ENCODE peak calls at places on chromosomes 12 and 14, in nine cellular contexts. B is WERI-Rb-1; T is tibial artery; O is PC-3; D is bronchial epithelial cell; H is CD8-positive, alpha-beta T cell; Y is Peyer's patch; R is naive thymus-derived CD4-positive, alpha-beta T cell; E is stomach. Q is an unnamed sample. For H3K36me3 and H3K27me3, the result is how much of the 10 kb centered on the place peaks cover.

GRCh38 chr14:63248211-63248610 is 44.0 kb downstream of the RHOJ start:
- DNase-seq in B (no peak), T (no peak), O (no peak), D (no peak), H (no peak), Y (no peak), R (no peak), E (no peak), Q (no peak)

GRCh38 chr14:24054324-24054641 is 2.5 kb downstream of the CARMIL3 start:
- DNase-seq in B (no peak), T (peak), O (no peak), D (no peak), H (no peak), Y (no peak), R (no peak), E (no peak), Q (peak)

GRCh38 chr14:55712505-55712904 is 132.5 kb downstream of the KTN1 start:
- DNase-seq in B (no peak), T (no peak), O (no peak), D (no peak), H (no peak), Y (peak), R (no peak), E (no peak), Q (no peak)

GRCh38 chr12:78209851-78210493 is 379.3 kb downstream of the NAV3 start:
- DNase-seq in B (peak), T (no peak), O (no peak), D (no peak), H (no peak), Y (no peak), R (no peak), E (no peak), Q (no peak)

GRCh38 chr12:33450480-33450879 is 10.9 kb upstream of the SYT10 start:
- DNase-seq in B (no peak), T (no peak), O (no peak), D (no peak), H (no peak), Y (no peak), R (no peak), E (no peak), Q (no peak)

GRCh38 chr12:49030714-49031572 is 12.4 kb upstream of the PRKAG1 start:
- DNase-seq in B (no peak), T (no peak), O (no peak), D (no peak), H (no peak), Y (peak), R (no peak), E (no peak), Q (peak)

GRCh38 chr14:32366995-32367394 is 37.9 kb downstream of the AKAP6 start:
- DNase-seq in B (no peak), T (no peak), O (no peak), D (no peak), H (no peak), Y (no peak), R (no peak), E (no peak), Q (no peak)

GRCh38 chr12:64389154-64389553 is 1.4 kb downstream of the C12orf56 start:
- DNase-seq in B (no peak), T (no peak), O (no peak), D (no peak), H (no peak), Y (no peak), R (no peak), E (no peak), Q (no peak)

GRCh38 chr14:104186575-104186974 is 48.2 kb downstream of the KIF26A start:
- DNase-seq in B (no peak), T (no peak), O (no peak), D (no peak), H (no peak), Y (no peak), R (no peak), E (no peak), Q (peak)

GRCh38 chr14:77582511-77582910 is 33.9 kb downstream of the SPTLC2 start:
- DNase-seq in B (no peak), T (no peak), O (no peak), D (no peak), H (no peak), Y (no peak), R (no peak), E (no peak), Q (no peak)

GRCh38 chr14:74202113-74202512 is 37.1 kb upstream of the VSX2 start:
- DNase-seq in B (no peak), T (no peak), O (no peak), D (no peak), H (no peak), Y (no peak), R (no peak), E (no peak), Q (no peak)

GRCh38 chr12:131380220-131380957 is 330.5 kb upstream of the SFSWAP start:
- DNase-seq in B (no peak), T (peak), O (no peak), D (no peak), H (no peak), Y (no peak), R (no peak), E (no peak), Q (peak)

GRCh38 chr12:100845095-100845494 is 50.5 kb downstream of the ANO4 start:
- DNase-seq in B (no peak), T (no peak), O (peak), D (peak), H (no peak), Y (no peak), R (no peak), E (no peak), Q (no peak)

GRCh38 chr14:74357585-74357984 is 9.3 kb downstream of the VRTN start:
- DNase-seq in B (no peak), T (no peak), O (no peak), D (no peak), H (no peak), Y (no peak), R (no peak), E (no peak), Q (no peak)

GRCh38 chr12:103589517-103589916 is 2.4 kb downstream of the STAB2 start:
- DNase-seq in B (no peak), T (no peak), O (no peak), D (no peak), H (no peak), Y (no peak), R (no peak), E (no peak), Q (no peak)

GRCh38 chr14:45181329-45181728 is 45.6 kb downstream of the FANCM start:
- DNase-seq in B (no peak), T (no peak), O (peak), D (peak), H (no peak), Y (no peak), R (no peak), E (no peak), Q (no peak)

GRCh38 chr14:28243600-28243999 is 523.0 kb upstream of the FOXG1 start:
- DNase-seq in B (no peak), T (no peak), O (peak), D (peak), H (no peak), Y (no peak), R (no peak), E (no peak), Q (no peak)

GRCh38 chr12:13002301-13003097 is 2.4 kb upstream of the HEBP1 start:
- DNase-seq in B (no peak), T (no peak), O (no peak), D (no peak), H (no peak), Y (no peak), R (no peak), E (no peak), Q (no peak)

GRCh38 chr12:92294676-92295440 is 149.2 kb upstream of the BTG1 start:
- DNase-seq in B (no peak), T (no peak), O (no peak), D (no peak), H (no peak), Y (no peak), R (no peak), E (no peak), Q (no peak)

GRCh38 chr12:51000245-51000644 is 25.9 kb downstream of the SLC11A2 start:
- DNase-seq in B (no peak), T (no peak), O (peak), D (peak), H (no peak), Y (no peak), R (no peak), E (no peak), Q (no peak)

GRCh38 chr12:53299101-53299453 is 418 bp upstream of the MYG1 start:
- DNase-seq in B (no peak), T (no peak), O (peak), D (peak), H (no peak), Y (no peak), R (peak), E (no peak), Q (no peak)

GRCh38 chr14:73243341-73243740 is 6.0 kb downstream of the PAPLN start:
- DNase-seq in B (no peak), T (no peak), O (no peak), D (no peak), H (no peak), Y (no peak), R (no peak), E (no peak), Q (peak)

GRCh38 chr14:75123991-75124390 is 2.9 kb downstream of the NEK9 start:
- DNase-seq in B (no peak), T (no peak), O (peak), D (peak), H (no peak), Y (no peak), R (peak), E (no peak), Q (no peak)

GRCh38 chr12:107200394-107200793 is 107.0 kb upstream of the CRY1 start:
- DNase-seq in B (no peak), T (no peak), O (peak), D (peak), H (no peak), Y (no peak), R (no peak), E (no peak), Q (no peak)

GRCh38 chr14:50520947-50521815 is 11.2 kb downstream of the MAP4K5 start:
- DNase-seq in B (no peak), T (no peak), O (peak), D (peak), H (no peak), Y (no peak), R (no peak), E (no peak), Q (no peak)

GRCh38 chr14:76227450-76228050 is 75.8 kb downstream of the GPATCH2L start:
- DNase-seq in B (no peak), T (no peak), O (peak), D (peak), H (no peak), Y (no peak), R (no peak), E (no peak), Q (peak)

GRCh38 chr14:22561661-22562579 is 27.1 kb downstream of the DAD1 start:
- DNase-seq in B (no peak), T (no peak), O (no peak), D (no peak), H (peak), Y (no peak), R (peak), E (no peak), Q (no peak)

GRCh38 chr14:70907172-70907995 is at the start of gene PCNX1:
- DNase-seq in B (peak), T (peak), O (peak), D (peak), H (peak), Y (peak), R (peak), E (peak), Q (peak)

GRCh38 chr12:2785017-2785416 is 9.8 kb upstream of the FKBP4 start:
- DNase-seq in B (no peak), T (no peak), O (peak), D (no peak), H (no peak), Y (no peak), R (no peak), E (no peak), Q (no peak)

GRCh38 chr12:2779281-2779680 is 15.5 kb upstream of the FKBP4 start:
- DNase-seq in B (peak), T (no peak), O (no peak), D (no peak), H (no peak), Y (no peak), R (no peak), E (no peak), Q (peak)

GRCh38 chr12:2783936-2784600 is 10.7 kb upstream of the FKBP4 start:
- DNase-seq in B (peak), T (no peak), O (peak), D (peak), H (no peak), Y (peak), R (no peak), E (peak), Q (peak)
- H3K4me3 ChIP-seq in B (no peak), T (peak), O (peak), D (no peak), H (peak), Y (peak), R (peak), E (peak), Q (no peak)

GRCh38 chr14:102729825-102730224 is 47.4 kb upstream of the TRAF3 start:
- DNase-seq in B (no peak), T (no peak), O (no peak), D (no peak), H (no peak), Y (no peak), R (no peak), E (no peak), Q (no peak)

GRCh38 chr14:102732924-102733323 is 44.3 kb upstream of the TRAF3 start:
- DNase-seq in B (no peak), T (peak), O (no peak), D (no peak), H (no peak), Y (no peak), R (no peak), E (no peak), Q (peak)

GRCh38 chr14:102733326-102733725 is 43.9 kb upstream of the TRAF3 start:
- DNase-seq in B (no peak), T (peak), O (no peak), D (no peak), H (no peak), Y (no peak), R (no peak), E (no peak), Q (peak)

GRCh38 chr14:102731101-102731870 is 46.0 kb upstream of the TRAF3 start:
- DNase-seq in B (no peak), T (no peak), O (no peak), D (no peak), H (no peak), Y (no peak), R (no peak), E (no peak), Q (peak)

DNA sequence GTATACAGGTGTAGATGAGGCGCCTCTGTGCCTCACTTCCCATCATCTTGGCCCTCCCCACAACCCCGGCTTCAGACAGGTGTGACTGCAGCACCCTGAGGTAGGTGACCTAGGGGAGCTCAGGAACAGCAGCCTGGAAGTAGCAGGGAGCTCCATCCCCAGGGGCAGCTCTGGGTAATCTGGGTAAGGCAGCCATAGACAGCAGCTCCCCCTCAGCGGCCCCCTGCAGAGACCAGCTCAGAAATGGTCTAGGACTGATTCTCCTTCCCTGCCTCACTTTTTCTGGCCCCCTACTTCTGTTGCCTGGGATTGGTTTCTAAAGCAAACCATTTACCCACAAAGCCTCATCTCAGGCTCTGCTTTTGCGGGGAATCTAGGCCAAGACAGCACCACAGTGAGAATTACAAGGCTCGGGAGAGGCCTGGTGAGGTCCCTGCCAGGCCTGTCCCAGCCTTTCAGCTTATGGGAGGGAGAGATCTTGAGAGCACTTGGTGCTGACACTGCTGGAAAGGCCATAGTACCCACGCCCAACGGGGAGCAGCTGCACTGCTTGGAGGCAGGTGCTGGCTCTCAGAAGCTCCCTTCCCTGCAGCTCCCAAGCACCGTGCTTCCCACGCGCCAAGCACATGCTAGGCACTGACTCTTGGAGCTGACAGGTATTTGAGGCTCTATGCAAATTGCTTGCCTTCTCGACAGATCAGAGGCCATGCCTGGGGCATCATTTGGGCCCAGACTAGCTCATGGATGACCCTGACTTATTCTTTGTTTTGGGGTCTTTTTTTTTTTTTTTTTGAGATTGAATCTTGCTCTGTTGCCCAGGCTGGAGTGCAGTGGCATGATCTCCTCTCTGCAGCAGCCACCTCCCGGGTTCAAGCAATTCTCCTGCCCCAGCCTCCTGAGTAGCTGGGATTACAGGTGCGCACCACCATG is 45.1 kb upstream of the TRAF3 start:
- DNase-seq in B (no peak), T (peak), O (no peak), D (no peak), H (no peak), Y (no peak), R (no peak), E (no peak), Q (peak)
- H3K36me3 ChIP-seq in B (under half), T (under half), O (under half), D (under half), H (under half), Y (under half), R (under half), E (under half), Q (under half)

DNA sequence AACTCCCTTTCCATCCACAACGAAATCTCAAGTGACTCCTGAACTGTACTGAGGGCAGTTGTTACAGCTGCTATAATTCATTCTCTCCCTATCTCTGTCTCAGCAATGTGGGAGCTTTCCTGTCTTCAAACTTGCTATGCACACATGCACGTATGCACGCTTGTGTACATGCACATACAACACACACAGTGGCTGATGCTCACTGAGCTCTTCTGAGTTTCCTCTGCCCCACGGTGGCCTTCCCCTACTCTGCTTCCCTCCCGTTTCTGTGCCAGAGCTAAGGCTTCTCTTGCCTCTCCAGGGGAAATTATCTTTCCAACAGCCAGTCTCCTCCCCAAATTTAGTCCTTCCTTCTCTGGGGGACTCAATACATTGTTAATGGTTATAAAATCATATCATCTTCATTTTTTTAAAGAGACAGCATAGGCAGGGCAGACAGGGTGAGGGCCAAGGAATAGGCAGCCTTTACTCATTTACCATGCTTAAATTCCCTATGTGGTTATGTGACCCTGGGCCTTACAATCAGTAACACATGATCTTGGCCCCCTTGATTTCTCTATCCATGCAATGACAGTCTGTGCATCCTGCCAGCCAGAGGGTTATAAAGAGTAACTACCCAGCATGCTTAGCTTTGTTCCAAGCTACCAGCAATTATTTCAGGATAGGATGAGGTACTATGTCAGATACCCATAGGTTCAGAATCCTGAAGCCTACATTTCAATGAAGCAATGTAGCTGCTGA is 111.8 kb upstream of the HMGA2 start:
- DNase-seq in B (no peak), T (no peak), O (no peak), D (no peak), H (no peak), Y (no peak), R (no peak), E (no peak), Q (no peak)
- H3K27me3 ChIP-seq in B (under half), T (under half), O (under half), D (under half), H (under half), Y (under half), R (under half), E (under half), Q (under half)

GRCh38 chr12:108702534-108702933 is 28.8 kb downstream of the CORO1C start:
- DNase-seq in B (peak), T (no peak), O (no peak), D (no peak), H (no peak), Y (no peak), R (no peak), E (no peak), Q (no peak)
- H3K4me3 ChIP-seq in B (peak), T (no peak), O (no peak), D (no peak), H (no peak), Y (no peak), R (no peak), E (no peak), Q (no peak)

Q was measured in H7.